ENCODE peak calls at places on chromosomes 11 and 22, in eight cellular contexts. V is ovary, L is H1, M is stomach, X is suprapubic skin, R is K562, S is HepG2, E is sigmoid colon. O is an unnamed sample.

GRCh38 chr11:110472858-110473257 is 43.1 kb downstream of the FDX1 start:
- DNase-seq in V (no peak), L (no peak), M (no peak), X (no peak), R (no peak), S (no peak), E (no peak), O (no peak)

GRCh38 chr11:61173456-61173855 is 12.2 kb upstream of the VPS37C start:
- DNase-seq in V (no peak), L (no peak), M (peak; percentile 49), X (no peak), R (peak; percentile 57), S (peak; percentile 41), E (peak; percentile 19), O (no peak)

GRCh38 chr11:1953489-1954284 is 6.6 kb downstream of the MRPL23 start:
- DNase-seq in V (no peak), L (no peak), M (no peak), X (peak; percentile 22), R (no peak), S (no peak), E (peak; percentile 38), O (no peak)

GRCh38 chr11:1888811-1889526 is 2.7 kb downstream of the PRR33 start:
- DNase-seq in V (no peak), L (no peak), M (peak; percentile 42), X (no peak), R (no peak), S (no peak), E (no peak), O (no peak)

GRCh38 chr11:34411786-34412185 is 26.9 kb upstream of the CAT start:
- DNase-seq in V (no peak), L (no peak), M (no peak), X (no peak), R (no peak), S (no peak), E (no peak), O (no peak)

GRCh38 chr22:50027639-50028537 is 15.3 kb upstream of the IL17REL start:
- DNase-seq in V (no peak), L (no peak), M (peak; percentile 87), X (peak; percentile 69), R (no peak), S (no peak), E (peak; percentile 55), O (no peak)

GRCh38 chr11:128336203-128336602 is 251.2 kb downstream of the ETS1 start:
- DNase-seq in V (no peak), L (no peak), M (peak; percentile 39), X (peak; percentile 75), R (no peak), S (peak; percentile 44), E (peak; percentile 69), O (peak; percentile 20)

GRCh38 chr11:1752907-1753425 is 2.6 kb upstream of the IFITM10 start:
- DNase-seq in V (no peak), L (no peak), M (no peak), X (no peak), R (no peak), S (no peak), E (no peak), O (no peak)

GRCh38 chr11:120217941-120218694 is 7.3 kb downstream of the OAF start:
- DNase-seq in V (no peak), L (no peak), M (peak; percentile 66), X (no peak), R (no peak), S (peak; percentile 81), E (no peak), O (peak; percentile 23)

GRCh38 chr11:104968365-104968855 is at the start of gene CASP4:
- DNase-seq in V (peak; percentile 9), L (no peak), M (no peak), X (no peak), R (no peak), S (peak; percentile 56), E (no peak), O (no peak)

GRCh38 chr11:27031754-27032153 is 8.9 kb upstream of the BBOX1 start:
- DNase-seq in V (no peak), L (no peak), M (no peak), X (no peak), R (no peak), S (no peak), E (no peak), O (no peak)

GRCh38 chr22:19130959-19131684 is at the start of gene TSSK2:
- DNase-seq in V (no peak), L (no peak), M (no peak), X (no peak), R (no peak), S (no peak), E (no peak), O (no peak)
- H3K36me3 ChIP-seq in V (no peaks in the 10 kb centered on the region), L (no peaks in the 10 kb centered on the region), M (peaks cover 54% of the 10 kb centered on the region), X (peaks cover 37% of the 10 kb centered on the region), R (peaks cover 46% of the 10 kb centered on the region), S (peaks cover 6% of the 10 kb centered on the region), E (peaks cover 25% of the 10 kb centered on the region), O (no peaks in the 10 kb centered on the region)

GRCh38 chr22:27573992-27574391 is 227.6 kb downstream of the MN1 start:
- DNase-seq in V (no peak), L (no peak), M (no peak), X (no peak), R (no peak), S (no peak), E (no peak), O (no peak)

GRCh38 chr22:27573280-27573711 is 228.3 kb downstream of the MN1 start:
- DNase-seq in V (no peak), L (no peak), M (no peak), X (no peak), R (no peak), S (no peak), E (no peak), O (no peak)

GRCh38 chr22:27572267-27572666 is 229.3 kb downstream of the MN1 start:
- DNase-seq in V (no peak), L (no peak), M (no peak), X (no peak), R (no peak), S (no peak), E (no peak), O (no peak)

GRCh38 chr22:27564806-27565205 is 236.8 kb downstream of the MN1 start:
- DNase-seq in V (no peak), L (no peak), M (no peak), X (no peak), R (no peak), S (no peak), E (no peak), O (no peak)

GRCh38 chr22:27568265-27568664 is 233.3 kb downstream of the MN1 start:
- DNase-seq in V (no peak), L (no peak), M (no peak), X (no peak), R (no peak), S (no peak), E (no peak), O (no peak)
- TF ChIP-seq EP300 in V (no peak), L (no peak), M (no peak), X (no peak), R (no peak), S (no peak), E (no peak), O (no peak)

GRCh38 chr11:64112771-64113461 is 53.0 kb downstream of the MACROD1 start:
- DNase-seq in V (no peak), L (no peak), M (no peak), X (no peak), R (no peak), S (no peak), E (no peak), O (no peak)

GRCh38 chr11:64114231-64114630 is 51.7 kb downstream of the MACROD1 start:
- DNase-seq in V (no peak), L (no peak), M (no peak), X (no peak), R (no peak), S (no peak), E (no peak), O (no peak)

GRCh38 chr11:64117763-64118459 is 48.0 kb downstream of the MACROD1 start:
- DNase-seq in V (no peak), L (no peak), M (no peak), X (no peak), R (no peak), S (no peak), E (no peak), O (no peak)

GRCh38 chr11:64113462-64113780 is 52.5 kb downstream of the MACROD1 start:
- DNase-seq in V (no peak), L (no peak), M (no peak), X (no peak), R (no peak), S (no peak), E (no peak), O (no peak)

DNA sequence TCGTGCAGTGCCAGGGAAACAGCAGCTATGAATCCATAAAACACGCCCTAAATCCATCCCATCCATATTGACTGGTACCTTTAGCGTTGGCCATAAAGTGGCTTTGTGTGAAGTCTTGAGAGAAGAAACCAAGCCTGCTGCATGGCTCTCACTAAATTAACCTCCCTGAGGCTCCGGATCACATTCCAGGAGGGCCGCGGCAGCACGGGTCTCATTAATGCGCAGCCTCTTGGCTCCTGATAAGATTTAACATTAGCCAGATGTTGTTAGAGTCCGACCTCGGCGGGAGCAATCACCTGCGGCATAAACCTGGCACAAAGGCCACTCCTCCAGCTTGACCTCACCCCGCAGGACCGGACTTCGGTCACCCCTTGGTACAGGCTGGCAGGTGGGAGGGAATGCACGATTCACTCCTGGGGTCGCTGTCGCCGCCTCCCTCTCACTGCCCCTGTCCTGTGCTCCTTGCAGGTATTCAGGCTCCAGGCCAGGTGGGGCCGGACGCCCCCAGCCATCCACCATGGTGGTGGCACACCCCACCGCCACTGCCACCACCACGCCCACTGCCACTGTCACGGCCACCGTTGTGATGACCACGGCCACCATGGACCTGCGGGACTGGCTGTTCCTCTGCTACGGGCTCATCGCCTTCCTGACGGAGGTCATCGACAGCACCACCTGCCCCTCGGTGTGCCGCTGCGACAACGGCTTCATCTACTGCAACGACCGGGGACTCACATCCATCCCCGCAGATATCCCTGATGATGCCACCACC is 50.0 kb downstream of the MACROD1 start:
- DNase-seq in V (no peak), L (no peak), M (no peak), X (no peak), R (no peak), S (no peak), E (no peak), O (no peak)
- H3K36me3 ChIP-seq in V (no peaks in the 10 kb centered on the region), L (no peaks in the 10 kb centered on the region), M (peaks cover 19% of the 10 kb centered on the region), X (peaks cover 2% of the 10 kb centered on the region), R (no peaks in the 10 kb centered on the region), S (peaks cover 2% of the 10 kb centered on the region), E (no peaks in the 10 kb centered on the region), O (peaks cover 28% of the 10 kb centered on the region)

DNA sequence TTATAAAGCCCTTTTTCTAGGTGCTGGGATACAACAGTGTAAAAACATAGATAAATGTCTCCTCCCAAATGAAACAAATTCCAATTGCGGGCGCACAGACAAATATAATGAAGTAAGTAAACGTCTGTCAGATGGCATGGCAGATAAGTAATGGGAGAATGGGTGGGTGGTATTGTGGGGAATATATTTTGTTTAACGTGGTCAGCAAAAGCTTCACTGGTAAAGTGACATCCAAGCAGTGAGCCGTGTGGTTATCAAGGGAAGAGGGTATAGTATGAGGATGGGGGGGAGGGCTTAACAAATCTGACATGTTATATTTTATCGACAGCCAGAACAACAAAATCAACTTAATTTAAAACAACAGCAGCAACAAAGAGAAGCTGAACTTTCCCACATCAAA is 1.2 kb downstream of the SVIP start:
- DNase-seq in V (no peak), L (no peak), M (no peak), X (no peak), R (peak; percentile 45), S (no peak), E (no peak), O (no peak)
- TF ChIP-seq EP300 in V (no peak), L (no peak), M (no peak), X (no peak), R (no peak), S (no peak), E (no peak), O (no peak)

O was measured in tibial nerve.